ENCODE peak calls at places on chromosomes 2 and 18, in four cellular contexts. E is fibroblast of mammary gland, I is epithelial cell of esophagus, C is natural killer cell. T is an unnamed sample.

GRCh38 chr2:56565143-56565542 is 381.4 kb downstream of the CCDC85A start:
- DNase-seq in I (no peak), E (peak; percentile 42), C (no peak), T (no peak)

GRCh38 chr2:73004466-73004865 is 67.0 kb downstream of the SFXN5 start:
- DNase-seq in E (no peak), C (no peak), I (no peak), T (no peak)

GRCh38 chr2:106537047-106537446 is 49.9 kb downstream of the CD8B2 start:
- DNase-seq in E (no peak), C (no peak), I (no peak), T (no peak)

GRCh38 chr2:134988994-134989605 is 58.1 kb downstream of the MAP3K19 start:
- DNase-seq in E (peak; percentile 47), I (peak; percentile 49), C (no peak), T (no peak)

GRCh38 chr2:30612371-30612770 is 165.3 kb downstream of the LCLAT1 start:
- DNase-seq in E (no peak), C (no peak), I (no peak), T (no peak)

GRCh38 chr2:70104231-70105111 is 17.2 kb downstream of the PCBP1 start:
- DNase-seq in I (peak; percentile 43), E (peak; percentile 59), C (no peak), T (no peak)

GRCh38 chr2:34578641-34579040 is 979.5 kb upstream of the FAM98A start:
- DNase-seq in C (no peak), I (peak; percentile 56), E (no peak), T (no peak)

GRCh38 chr2:3287896-3288295 is 89.7 kb downstream of the EIPR1 start:
- DNase-seq in I (no peak), E (no peak), C (no peak), T (no peak)

GRCh38 chr2:43340945-43341356 is 114.5 kb upstream of the ZFP36L2 start:
- DNase-seq in C (no peak), E (peak; percentile 60), I (peak; percentile 61), T (no peak)

GRCh38 chr2:74418312-74418711 is 3.1 kb downstream of the C2orf81 start:
- DNase-seq in E (no peak), I (no peak), C (no peak), T (no peak)

GRCh38 chr2:63048367-63049171 is 2.1 kb upstream of the OTX1 start:
- DNase-seq in E (no peak), I (peak; percentile 39), C (no peak), T (no peak)

GRCh38 chr2:111944536-111945210 is 46.3 kb downstream of the MERTK start:
- DNase-seq in C (no peak), I (no peak), E (no peak), T (no peak)

GRCh38 chr18:7568426-7568825 is 1.3 kb downstream of the PTPRM start:
- DNase-seq in E (no peak), C (peak; percentile 15), I (peak; percentile 15), T (peak; percentile 79)

GRCh38 chr2:85539361-85540130 is 578 bp downstream of the MAT2A start:
- DNase-seq in C (peak; percentile 68), I (peak; percentile 56), E (peak; percentile 56), T (peak; percentile 44)

GRCh38 chr2:105840933-105841332 is 96.2 kb downstream of the NCK2 start:
- DNase-seq in I (peak; percentile 70), E (no peak), C (no peak), T (no peak)

GRCh38 chr2:165357758-165358157 is 111.7 kb upstream of the CSRNP3 start:
- DNase-seq in I (peak; percentile 89), C (no peak), E (peak; percentile 78), T (no peak)

GRCh38 chr18:57210101-57210661 is 63.3 kb downstream of the BOD1L2 start:
- DNase-seq in C (no peak), I (peak; percentile 86), E (peak; percentile 61), T (no peak)

GRCh38 chr2:199596549-199596948 is 138.8 kb upstream of the SATB2 start:
- DNase-seq in C (no peak), I (peak; percentile 53), E (peak; percentile 24), T (no peak)

GRCh38 chr18:24727685-24728084 is 267.2 kb downstream of the HRH4 start:
- DNase-seq in E (no peak), I (no peak), C (no peak), T (no peak)
- TF ChIP-seq CTCF in E (no peak), I (no peak), C (no peak), T (peak; percentile 40)

GRCh38 chr2:205324355-205324754 is 357.9 kb upstream of the NRP2 start:
- DNase-seq in C (no peak), E (no peak), I (no peak), T (no peak)

GRCh38 chr2:205321240-205321639 is 361.1 kb upstream of the NRP2 start:
- DNase-seq in I (no peak), E (no peak), C (no peak), T (no peak)

DNA sequence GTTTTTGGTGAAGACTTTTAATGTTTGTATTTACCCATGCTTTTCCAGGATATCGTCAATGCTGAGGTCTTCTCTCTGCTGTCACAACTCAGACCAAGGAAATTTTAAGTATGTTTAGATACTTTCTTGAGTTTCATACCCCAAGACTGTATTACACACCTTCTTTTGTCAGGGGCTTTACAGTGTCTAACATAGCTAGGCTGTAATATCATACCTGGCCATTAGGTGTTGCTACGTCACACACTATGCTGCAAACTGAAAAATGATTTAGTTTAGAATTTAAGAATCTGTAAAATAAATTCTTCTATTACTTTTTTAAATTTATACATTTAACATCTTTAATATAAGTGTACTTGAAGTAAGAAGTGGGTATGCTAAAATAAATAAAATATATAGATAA is 358.4 kb upstream of the NRP2 start:
- DNase-seq in E (peak; percentile 23), I (peak; percentile 43), C (no peak), T (no peak)
- TF ChIP-seq CTCF in E (peak; percentile 75), I (peak; percentile 63), C (no peak), T (peak; percentile 14)

GRCh38 chr2:64750001-64750816 is 96.5 kb upstream of the SERTAD2 start:
- DNase-seq in C (no peak), E (peak; percentile 49), I (peak; percentile 70), T (peak; percentile 29)
- TF ChIP-seq CTCF in C (no peak), E (no peak), I (no peak), T (no peak)

DNA sequence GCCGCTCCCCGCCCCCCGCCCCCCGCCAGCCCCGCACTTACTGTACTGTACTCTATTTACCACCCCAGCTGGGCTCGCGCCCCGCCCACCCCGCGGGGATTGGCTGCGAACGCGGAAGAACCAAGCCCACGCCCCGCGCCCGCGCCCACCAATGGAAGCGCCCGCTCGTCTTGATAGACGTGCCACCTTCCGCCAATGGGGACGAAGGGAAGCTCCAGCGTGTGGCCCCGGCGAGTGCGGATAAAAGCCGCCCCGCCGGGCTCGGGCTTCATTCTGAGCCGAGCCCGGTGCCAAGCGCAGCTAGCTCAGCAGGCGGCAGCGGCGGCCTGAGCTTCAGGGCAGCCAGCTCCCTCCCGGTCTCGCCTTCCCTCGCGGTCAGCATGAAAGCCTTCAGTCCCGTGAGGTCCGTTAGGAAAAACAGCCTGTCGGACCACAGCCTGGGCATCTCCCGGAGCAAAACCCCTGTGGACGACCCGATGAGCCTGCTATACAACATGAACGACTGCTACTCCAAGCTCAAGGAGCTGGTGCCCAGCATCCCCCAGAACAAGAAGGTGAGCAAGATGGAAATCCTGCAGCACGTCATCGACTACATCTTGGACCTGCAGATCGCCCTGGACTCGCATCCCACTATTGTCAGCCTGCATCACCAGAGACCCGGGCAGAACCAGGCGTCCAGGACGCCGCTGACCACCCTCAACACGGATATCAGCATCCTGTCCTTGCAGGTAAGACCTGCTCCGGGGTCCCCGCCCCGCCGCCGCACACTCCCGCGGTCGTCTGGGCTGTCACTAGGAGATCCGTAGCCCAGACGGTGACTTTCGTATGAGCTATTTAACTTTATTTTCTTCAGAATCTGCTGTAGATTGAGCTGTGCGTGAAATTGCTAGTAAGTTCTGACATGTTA is at the start of gene ID2:
- DNase-seq in I (peak; percentile 99), C (peak; percentile 100), E (peak; percentile 96), T (peak; percentile 100)
- TF ChIP-seq CTCF in I (peak; percentile 5), C (no peak), E (no peak), T (no peak)

T was measured in progenitor cell of endocrine pancreas.